ENCODE peak calls at places on chromosomes 4 and X, in six cellular contexts. One of them, this sample, is unnamed.

GRCh38 chrX:86028681-86029080 is 18.7 kb downstream of the CHM start:
- DNase-seq in mucosa of descending colon: no peak
- DNase-seq in colonic mucosa: no peak
- DNase-seq in kidney epithelial cell: no peak
- DNase-seq in bronchial epithelial cell: no peak
- DNase-seq in fibroblast of mammary gland: peak; percentile 16
- DNase-seq in this sample: no peak

GRCh38 chr4:183165371-183165770 is 66.3 kb downstream of the WWC2 start:
- DNase-seq in kidney epithelial cell: no peak
- DNase-seq in bronchial epithelial cell: no peak
- DNase-seq in mucosa of descending colon: no peak
- DNase-seq in colonic mucosa: no peak
- DNase-seq in fibroblast of mammary gland: no peak
- DNase-seq in this sample: no peak

GRCh38 chr4:76969941-76970529 is 20.5 kb downstream of the SEPTIN11 start:
- DNase-seq in kidney epithelial cell: no peak
- DNase-seq in colonic mucosa: no peak
- DNase-seq in fibroblast of mammary gland: no peak
- DNase-seq in bronchial epithelial cell: no peak
- DNase-seq in mucosa of descending colon: no peak
- DNase-seq in this sample: no peak

GRCh38 chr4:8179074-8179473 is 20.0 kb upstream of the SH3TC1 start:
- DNase-seq in colonic mucosa: no peak
- DNase-seq in kidney epithelial cell: no peak
- DNase-seq in fibroblast of mammary gland: no peak
- DNase-seq in bronchial epithelial cell: no peak
- DNase-seq in mucosa of descending colon: no peak
- DNase-seq in this sample: no peak

GRCh38 chr4:152824561-152824960 is 44.8 kb downstream of the ARFIP1 start:
- DNase-seq in kidney epithelial cell: no peak
- DNase-seq in fibroblast of mammary gland: no peak
- DNase-seq in colonic mucosa: no peak
- DNase-seq in mucosa of descending colon: no peak
- DNase-seq in bronchial epithelial cell: no peak
- DNase-seq in this sample: no peak

GRCh38 chrX:31124536-31124935 is 52.7 kb upstream of the FTHL17 start:
- DNase-seq in fibroblast of mammary gland: no peak
- DNase-seq in kidney epithelial cell: no peak
- DNase-seq in bronchial epithelial cell: no peak
- DNase-seq in mucosa of descending colon: no peak
- DNase-seq in colonic mucosa: no peak
- DNase-seq in this sample: no peak

GRCh38 chr4:76354517-76355473 is 48.3 kb downstream of the STBD1 start:
- DNase-seq in colonic mucosa: no peak
- DNase-seq in mucosa of descending colon: no peak
- DNase-seq in fibroblast of mammary gland: no peak
- DNase-seq in kidney epithelial cell: no peak
- DNase-seq in bronchial epithelial cell: no peak
- DNase-seq in this sample: no peak

GRCh38 chrX:119885554-119886428 is 9.9 kb upstream of the AKAP14 start:
- DNase-seq in colonic mucosa: peak; percentile 29
- DNase-seq in fibroblast of mammary gland: peak; percentile 61
- DNase-seq in bronchial epithelial cell: no peak
- DNase-seq in kidney epithelial cell: no peak
- DNase-seq in mucosa of descending colon: no peak
- DNase-seq in this sample: no peak

GRCh38 chr4:4960574-4960973 is 58.7 kb downstream of the CYTL1 start:
- DNase-seq in mucosa of descending colon: no peak
- DNase-seq in bronchial epithelial cell: no peak
- DNase-seq in kidney epithelial cell: no peak
- DNase-seq in colonic mucosa: no peak
- DNase-seq in fibroblast of mammary gland: no peak
- DNase-seq in this sample: no peak

GRCh38 chr4:19478791-19479190 is 772.9 kb upstream of the SLIT2 start:
- DNase-seq in mucosa of descending colon: no peak
- DNase-seq in kidney epithelial cell: no peak
- DNase-seq in fibroblast of mammary gland: peak; percentile 29
- DNase-seq in bronchial epithelial cell: no peak
- DNase-seq in colonic mucosa: no peak
- DNase-seq in this sample: no peak

GRCh38 chrX:125132274-125132673 is 187.4 kb upstream of the TEX13C start:
- DNase-seq in colonic mucosa: no peak
- DNase-seq in bronchial epithelial cell: peak; percentile 5
- DNase-seq in fibroblast of mammary gland: peak; percentile 2
- DNase-seq in mucosa of descending colon: no peak
- DNase-seq in kidney epithelial cell: no peak
- DNase-seq in this sample: no peak

GRCh38 chr4:135072553-135072952 is 871.0 kb upstream of the PABPC4L start:
- DNase-seq in kidney epithelial cell: no peak
- DNase-seq in colonic mucosa: no peak
- DNase-seq in bronchial epithelial cell: no peak
- DNase-seq in fibroblast of mammary gland: no peak
- DNase-seq in mucosa of descending colon: no peak
- DNase-seq in this sample: no peak

GRCh38 chr4:111136438-111136837 is 513.6 kb upstream of the PITX2 start:
- DNase-seq in bronchial epithelial cell: peak; percentile 3
- DNase-seq in fibroblast of mammary gland: peak; percentile 61
- DNase-seq in mucosa of descending colon: no peak
- DNase-seq in kidney epithelial cell: no peak
- DNase-seq in colonic mucosa: no peak
- DNase-seq in this sample: peak; percentile 20

GRCh38 chrX:10106801-10107200 is 50.0 kb upstream of the CLCN4 start:
- DNase-seq in kidney epithelial cell: no peak
- DNase-seq in bronchial epithelial cell: no peak
- DNase-seq in fibroblast of mammary gland: no peak
- DNase-seq in mucosa of descending colon: no peak
- DNase-seq in colonic mucosa: no peak
- DNase-seq in this sample: no peak

GRCh38 chrX:123422875-123423274 is 238.8 kb downstream of the GRIA3 start:
- DNase-seq in kidney epithelial cell: no peak
- DNase-seq in fibroblast of mammary gland: peak; percentile 59
- DNase-seq in mucosa of descending colon: no peak
- DNase-seq in colonic mucosa: peak; percentile 17
- DNase-seq in bronchial epithelial cell: peak; percentile 15
- DNase-seq in this sample: no peak

GRCh38 chrX:28188526-28188925 is 207.3 kb upstream of the DCAF8L1 start:
- DNase-seq in colonic mucosa: no peak
- DNase-seq in fibroblast of mammary gland: no peak
- DNase-seq in bronchial epithelial cell: peak; percentile 38
- DNase-seq in mucosa of descending colon: no peak
- DNase-seq in kidney epithelial cell: no peak
- DNase-seq in this sample: no peak

GRCh38 chrX:103061486-103061885 is 2.5 kb downstream of the BEX1 start:
- DNase-seq in bronchial epithelial cell: peak; percentile 17
- DNase-seq in colonic mucosa: no peak
- DNase-seq in fibroblast of mammary gland: no peak
- DNase-seq in mucosa of descending colon: no peak
- DNase-seq in kidney epithelial cell: no peak
- DNase-seq in this sample: no peak

GRCh38 chr4:100014616-100015015 is 64.5 kb upstream of the H2AZ1 start:
- DNase-seq in kidney epithelial cell: no peak
- DNase-seq in fibroblast of mammary gland: no peak
- DNase-seq in colonic mucosa: no peak
- DNase-seq in bronchial epithelial cell: no peak
- DNase-seq in mucosa of descending colon: no peak
- DNase-seq in this sample: no peak

GRCh38 chr4:32417113-32417704 is 1697.0 kb downstream of the PCDH7 start:
- DNase-seq in colonic mucosa: no peak
- DNase-seq in kidney epithelial cell: no peak
- DNase-seq in mucosa of descending colon: no peak
- DNase-seq in fibroblast of mammary gland: no peak
- DNase-seq in bronchial epithelial cell: no peak
- DNase-seq in this sample: no peak
- TF ChIP-seq CTCF in colonic mucosa: no peak
- TF ChIP-seq CTCF in kidney epithelial cell: peak; percentile 26
- TF ChIP-seq CTCF in mucosa of descending colon: no peak
- TF ChIP-seq CTCF in fibroblast of mammary gland: peak; percentile 22
- TF ChIP-seq CTCF in bronchial epithelial cell: peak; percentile 11
- TF ChIP-seq CTCF in this sample: no peak

GRCh38 chr4:165461176-165461835 is 82.5 kb downstream of the CPE start:
- DNase-seq in bronchial epithelial cell: peak; percentile 18
- DNase-seq in colonic mucosa: no peak
- DNase-seq in fibroblast of mammary gland: peak; percentile 71
- DNase-seq in kidney epithelial cell: no peak
- DNase-seq in mucosa of descending colon: no peak
- DNase-seq in this sample: no peak
- H3K4me3 ChIP-seq in bronchial epithelial cell: no peak overlapping the region
- H3K4me3 ChIP-seq in colonic mucosa: no peak overlapping the region
- H3K4me3 ChIP-seq in fibroblast of mammary gland: no peak overlapping the region
- H3K4me3 ChIP-seq in kidney epithelial cell: no peak overlapping the region
- H3K4me3 ChIP-seq in mucosa of descending colon: no peak overlapping the region
- H3K4me3 ChIP-seq in this sample: no peak overlapping the region

GRCh38 chr4:73070072-73070385 is 513 bp upstream of the COX18 start:
- DNase-seq in colonic mucosa: no peak
- DNase-seq in bronchial epithelial cell: no peak
- DNase-seq in fibroblast of mammary gland: no peak
- DNase-seq in kidney epithelial cell: no peak
- DNase-seq in mucosa of descending colon: no peak
- DNase-seq in this sample: no peak

GRCh38 chr4:73080789-73081188 is 11.3 kb upstream of the COX18 start:
- DNase-seq in mucosa of descending colon: no peak
- DNase-seq in fibroblast of mammary gland: peak; percentile 16
- DNase-seq in bronchial epithelial cell: no peak
- DNase-seq in kidney epithelial cell: no peak
- DNase-seq in colonic mucosa: no peak
- DNase-seq in this sample: no peak

GRCh38 chr4:73075832-73076231 is 6.3 kb upstream of the COX18 start:
- DNase-seq in colonic mucosa: no peak
- DNase-seq in kidney epithelial cell: no peak
- DNase-seq in fibroblast of mammary gland: no peak
- DNase-seq in bronchial epithelial cell: no peak
- DNase-seq in mucosa of descending colon: no peak
- DNase-seq in this sample: no peak
- TF ChIP-seq CTCF in colonic mucosa: no peak
- TF ChIP-seq CTCF in kidney epithelial cell: no peak
- TF ChIP-seq CTCF in fibroblast of mammary gland: no peak
- TF ChIP-seq CTCF in bronchial epithelial cell: no peak
- TF ChIP-seq CTCF in mucosa of descending colon: no peak
- TF ChIP-seq CTCF in this sample: no peak

GRCh38 chr4:141783770-141784169 is 147.4 kb downstream of the IL15 start:
- DNase-seq in fibroblast of mammary gland: no peak
- DNase-seq in bronchial epithelial cell: no peak
- DNase-seq in kidney epithelial cell: no peak
- DNase-seq in colonic mucosa: no peak
- DNase-seq in mucosa of descending colon: no peak
- DNase-seq in this sample: no peak
- H3K4me3 ChIP-seq in fibroblast of mammary gland: no peak overlapping the region
- H3K4me3 ChIP-seq in bronchial epithelial cell: no peak overlapping the region
- H3K4me3 ChIP-seq in kidney epithelial cell: no peak overlapping the region
- H3K4me3 ChIP-seq in colonic mucosa: no peak overlapping the region
- H3K4me3 ChIP-seq in mucosa of descending colon: no peak overlapping the region
- H3K4me3 ChIP-seq in this sample: no peak overlapping the region

GRCh38 chr4:140149851-140150635 is 3.9 kb downstream of the MAML3 start:
- DNase-seq in colonic mucosa: peak; percentile 89
- DNase-seq in bronchial epithelial cell: peak; percentile 52
- DNase-seq in fibroblast of mammary gland: peak; percentile 41
- DNase-seq in kidney epithelial cell: no peak
- DNase-seq in mucosa of descending colon: peak; percentile 85
- DNase-seq in this sample: no peak
- TF ChIP-seq CTCF in colonic mucosa: peak; percentile 17
- TF ChIP-seq CTCF in bronchial epithelial cell: no peak
- TF ChIP-seq CTCF in fibroblast of mammary gland: no peak
- TF ChIP-seq CTCF in kidney epithelial cell: no peak
- TF ChIP-seq CTCF in mucosa of descending colon: no peak
- TF ChIP-seq CTCF in this sample: peak; percentile 2

GRCh38 chr4:55947254-55947882 is 1.4 kb upstream of the CEP135 start:
- DNase-seq in colonic mucosa: no peak
- DNase-seq in mucosa of descending colon: no peak
- DNase-seq in bronchial epithelial cell: no peak
- DNase-seq in kidney epithelial cell: no peak
- DNase-seq in fibroblast of mammary gland: no peak
- DNase-seq in this sample: no peak
- H3K4me3 ChIP-seq in colonic mucosa: no peak overlapping the region
- H3K4me3 ChIP-seq in mucosa of descending colon: no peak overlapping the region
- H3K4me3 ChIP-seq in bronchial epithelial cell: no peak overlapping the region
- H3K4me3 ChIP-seq in kidney epithelial cell: peak overlapping the region; percentile 19
- H3K4me3 ChIP-seq in fibroblast of mammary gland: peak overlapping the region; percentile 41
- H3K4me3 ChIP-seq in this sample: peak overlapping the region; percentile 67

GRCh38 chrX:54422168-54422567 is 18.0 kb upstream of the TSR2 start:
- DNase-seq in mucosa of descending colon: no peak
- DNase-seq in colonic mucosa: no peak
- DNase-seq in fibroblast of mammary gland: no peak
- DNase-seq in kidney epithelial cell: no peak
- DNase-seq in bronchial epithelial cell: peak; percentile 3
- DNase-seq in this sample: no peak

GRCh38 chrX:54427837-54428424 is 12.3 kb upstream of the TSR2 start:
- DNase-seq in kidney epithelial cell: no peak
- DNase-seq in mucosa of descending colon: no peak
- DNase-seq in bronchial epithelial cell: no peak
- DNase-seq in fibroblast of mammary gland: no peak
- DNase-seq in colonic mucosa: no peak
- DNase-seq in this sample: no peak

GRCh38 chrX:54419559-54420302 is 20.5 kb upstream of the TSR2 start:
- DNase-seq in colonic mucosa: no peak
- DNase-seq in mucosa of descending colon: no peak
- DNase-seq in kidney epithelial cell: no peak
- DNase-seq in fibroblast of mammary gland: no peak
- DNase-seq in bronchial epithelial cell: no peak
- DNase-seq in this sample: no peak

DNA sequence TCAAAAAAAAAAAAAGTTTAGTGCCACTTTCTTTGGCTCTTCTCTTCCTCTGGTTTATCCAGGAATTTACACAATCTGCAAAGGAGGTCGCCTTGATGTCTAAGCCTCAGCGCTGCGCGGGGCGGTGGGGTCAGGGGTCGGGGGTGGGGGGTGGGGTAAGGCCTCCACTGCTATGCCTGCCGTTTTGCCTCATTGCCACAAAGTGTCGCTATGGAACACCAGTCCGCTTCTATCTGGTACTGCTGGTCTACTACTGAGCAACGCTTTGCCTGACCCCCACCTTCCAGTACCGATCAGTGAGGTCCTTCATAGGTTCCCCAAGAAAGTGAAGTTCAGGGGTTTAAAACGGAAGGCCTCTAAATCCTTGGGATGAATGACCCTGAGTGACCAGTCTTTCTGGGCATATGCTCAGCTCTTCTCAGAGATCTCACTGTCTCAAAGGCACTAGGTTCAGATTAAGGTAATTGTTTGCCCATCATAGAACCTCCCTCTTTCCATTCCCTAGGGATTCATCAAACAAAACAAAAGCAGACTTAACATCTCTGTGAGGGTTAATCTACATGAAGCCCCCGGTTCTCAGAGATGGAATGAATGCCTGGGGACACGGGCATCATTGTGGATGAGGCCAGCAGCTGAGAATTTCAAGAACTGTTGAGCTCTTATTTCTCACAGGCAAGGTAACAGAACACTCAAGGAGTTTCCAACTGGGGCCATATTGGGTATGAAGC is 16.9 kb upstream of the TSR2 start:
- DNase-seq in mucosa of descending colon: no peak
- DNase-seq in fibroblast of mammary gland: no peak
- DNase-seq in colonic mucosa: no peak
- DNase-seq in kidney epithelial cell: no peak
- DNase-seq in bronchial epithelial cell: no peak
- DNase-seq in this sample: no peak
- TF ChIP-seq CTCF in mucosa of descending colon: no peak
- TF ChIP-seq CTCF in fibroblast of mammary gland: no peak
- TF ChIP-seq CTCF in colonic mucosa: no peak
- TF ChIP-seq CTCF in kidney epithelial cell: no peak
- TF ChIP-seq CTCF in bronchial epithelial cell: no peak
- TF ChIP-seq CTCF in this sample: no peak